ENCODE peak calls at places on chromosome 19, in four cellular contexts. G is neural progenitor cell, O is left ventricle myocardium inferior, E is AG04449. N is an unnamed sample.

GRCh38 chr19:28619842-28620429 is 593.0 kb downstream of the UQCRFS1 start:
- DNase-seq in G (no peak), O (no peak), E (no peak), N (no peak)

GRCh38 chr19:39405930-39406655 is 554 bp upstream of the ZFP36 start:
- DNase-seq in G (no peak), O (no peak), E (no peak), N (no peak)

GRCh38 chr19:2239771-2240770 is 3.4 kb downstream of the SF3A2 start:
- DNase-seq in G (peak), O (no peak), E (no peak), N (peak)

GRCh38 chr19:1251233-1251502 is 2.8 kb downstream of the MIDN start:
- DNase-seq in G (peak), O (no peak), E (no peak), N (peak)

GRCh38 chr19:10797541-10798256 is 38.3 kb downstream of the TMED1 start:
- DNase-seq in G (no peak), O (no peak), E (no peak), N (no peak)

GRCh38 chr19:37872383-37872782 is 34.0 kb downstream of the WDR87 start:
- DNase-seq in G (no peak), O (no peak), E (no peak), N (no peak)

GRCh38 chr19:532578-533484 is 1.3 kb downstream of the CDC34 start:
- DNase-seq in G (peak), O (peak), E (no peak), N (peak)

GRCh38 chr19:43906774-43907173 is 28.3 kb downstream of the ZNF45 start:
- DNase-seq in G (no peak), O (no peak), E (no peak), N (no peak)

GRCh38 chr19:55486043-55486970 is 1.3 kb downstream of the NAT14 start:
- DNase-seq in G (no peak), O (no peak), E (no peak), N (no peak)

GRCh38 chr19:29964171-29964570 is 22.1 kb downstream of the URI1 start:
- DNase-seq in G (no peak), O (no peak), E (no peak), N (no peak)

GRCh38 chr19:1837625-1838105 is 10.6 kb downstream of the REXO1 start:
- DNase-seq in G (peak), O (peak), E (no peak), N (peak)

GRCh38 chr19:1064661-1065605 is 2.0 kb upstream of the ARHGAP45 start:
- DNase-seq in G (peak), O (peak), E (no peak), N (peak)

GRCh38 chr19:6020166-6020967 is 42.4 kb upstream of the RANBP3 start:
- DNase-seq in G (no peak), O (no peak), E (no peak), N (no peak)

GRCh38 chr19:4639531-4640246 is 373 bp downstream of the TNFAIP8L1 start:
- DNase-seq in G (no peak), O (no peak), E (no peak), N (peak)

GRCh38 chr19:32751066-32751465 is 31.5 kb downstream of the TDRD12 start:
- DNase-seq in G (no peak), O (no peak), E (no peak), N (no peak)

GRCh38 chr19:43636121-43636683 is 3.4 kb downstream of the CADM4 start:
- DNase-seq in G (peak), O (no peak), E (no peak), N (no peak)

GRCh38 chr19:29596885-29597525 is 9.1 kb upstream of the POP4 start:
- DNase-seq in G (peak), O (no peak), E (no peak), N (peak)

GRCh38 chr19:41930926-41931592 is 2.8 kb upstream of the ERFL start:
- DNase-seq in G (peak), O (no peak), E (no peak), N (no peak)

GRCh38 chr19:27744926-27745844 is 1467.8 kb downstream of the UQCRFS1 start:
- DNase-seq in G (no peak), O (no peak), E (no peak), N (no peak)

GRCh38 chr19:46131485-46132143 is 7.1 kb upstream of the IGFL3 start:
- DNase-seq in G (no peak), O (no peak), E (no peak), N (no peak)

GRCh38 chr19:46124638-46125115 is at the start of gene IGFL3:
- DNase-seq in G (no peak), O (no peak), E (no peak), N (no peak)

GRCh38 chr19:46125447-46125846 is 959 bp upstream of the IGFL3 start:
- DNase-seq in G (no peak), O (no peak), E (no peak), N (no peak)

DNA sequence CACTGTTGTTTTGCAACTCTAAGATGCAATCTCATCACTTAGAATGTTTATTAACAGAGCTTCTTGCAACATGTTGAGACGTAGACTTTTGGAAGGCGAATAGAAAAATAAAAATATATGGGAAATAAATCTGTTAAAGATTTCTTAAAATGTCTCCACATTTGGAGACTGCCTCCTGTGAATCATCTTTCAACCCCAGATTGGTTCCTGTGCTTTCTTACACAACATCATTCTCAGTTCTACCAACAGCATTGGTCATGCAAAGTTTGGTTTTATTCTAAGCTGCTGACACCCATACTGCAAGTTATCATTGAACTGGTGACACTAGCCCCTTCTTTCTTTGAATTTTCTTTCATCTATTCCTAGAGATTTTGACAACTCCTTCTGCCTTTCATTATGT is 1.6 kb upstream of the IGFL3 start:
- DNase-seq in G (no peak), O (no peak), E (no peak), N (no peak)
- TF ChIP-seq CTCF in G (no peak), O (no peak), E (no peak), N (no peak)

GRCh38 chr19:13228561-13228960 is 78.3 kb downstream of the IER2 start:
- DNase-seq in G (no peak), O (no peak), E (no peak), N (no peak)
- TF ChIP-seq CTCF in G (no peak), O (no peak), E (no peak), N (no peak)

DNA sequence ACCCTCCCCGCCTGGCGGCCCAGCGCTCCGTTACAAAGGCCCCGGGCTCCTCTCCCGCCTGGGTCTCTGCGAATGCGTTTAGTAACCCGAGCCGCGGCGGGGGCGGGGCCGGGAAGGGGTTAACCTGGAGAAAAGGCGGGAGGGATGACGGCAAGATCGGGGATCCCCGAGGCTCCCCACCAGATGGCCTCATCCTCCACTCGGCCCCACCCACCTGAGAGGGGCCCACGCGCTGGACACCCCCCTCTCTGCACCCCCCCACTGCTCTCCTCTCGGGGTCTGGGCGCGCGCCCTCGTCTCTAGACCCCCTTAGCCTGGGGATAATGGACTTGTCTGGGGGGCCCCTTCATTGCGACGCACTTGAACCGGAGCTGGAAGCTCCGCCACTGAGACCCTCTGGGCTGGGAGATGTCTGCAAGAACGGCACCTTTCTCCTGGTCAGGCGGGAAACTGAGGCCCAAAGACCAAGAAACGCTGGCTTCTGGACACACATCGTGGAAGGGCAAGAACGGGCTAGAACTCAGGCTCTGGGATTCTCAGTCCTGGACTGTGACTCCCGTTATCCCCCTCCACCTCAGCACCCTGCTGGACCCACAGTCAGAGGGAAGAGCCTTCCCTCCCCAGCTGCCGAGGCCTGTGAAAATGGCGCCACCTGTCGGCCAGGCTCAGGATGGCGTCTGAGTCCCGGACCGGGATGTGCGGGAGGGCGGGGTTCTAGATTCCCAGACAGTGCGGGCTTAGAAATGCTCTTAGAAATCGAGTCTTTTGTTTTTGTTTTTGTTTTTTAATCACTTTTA is 2.9 kb upstream of the LTBP4 start:
- DNase-seq in G (peak), O (peak), E (no peak), N (peak)
- TF ChIP-seq CTCF in G (peak), O (peak), E (peak), N (peak)

DNA sequence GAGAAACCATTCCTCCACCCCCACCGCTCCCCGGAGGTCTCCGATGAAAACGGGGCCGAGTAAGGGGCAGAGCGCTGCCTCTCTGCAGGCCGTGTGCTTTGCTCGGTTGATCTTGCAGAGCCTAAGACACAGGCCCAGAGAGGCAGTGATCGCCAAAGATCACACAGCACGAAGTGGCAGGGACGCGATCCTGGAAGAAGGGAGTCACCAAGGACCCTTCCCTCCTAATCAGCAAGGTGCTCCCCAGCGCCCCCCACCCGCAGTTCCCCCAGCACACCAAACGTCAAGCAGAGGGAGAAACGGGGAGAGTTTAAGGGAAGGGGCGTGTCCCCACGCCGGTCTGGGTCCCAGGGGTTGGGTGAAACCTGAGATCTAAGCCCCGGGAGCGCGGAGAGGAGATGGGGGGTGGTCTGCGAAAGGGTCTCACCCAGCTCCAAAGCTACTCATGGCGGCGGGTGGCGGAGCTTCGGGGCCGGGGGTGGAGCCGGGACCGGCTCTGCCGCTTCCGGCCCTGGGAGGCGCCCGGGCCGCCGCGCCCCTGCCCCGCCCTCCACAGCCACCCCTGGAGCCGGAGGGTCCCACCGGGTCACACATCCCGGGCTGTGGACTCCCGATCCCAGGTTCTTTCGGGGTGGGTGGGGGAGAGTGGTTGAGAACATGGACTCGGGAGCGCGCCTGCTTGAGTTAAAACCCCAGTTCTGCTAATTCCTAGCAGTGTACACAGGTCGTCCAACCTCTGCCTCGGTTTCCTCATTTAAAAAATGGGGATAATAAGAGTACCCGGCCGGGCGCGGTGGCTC is at the start of gene EML2:
- DNase-seq in G (peak), O (peak), E (no peak), N (peak)
- TF ChIP-seq CTCF in G (peak), O (peak), E (peak), N (peak)

GRCh38 chr19:17716309-17716929 is 2.9 kb upstream of the MAP1S start:
- DNase-seq in G (no peak), O (no peak), E (no peak), N (no peak)
- TF ChIP-seq CTCF in G (peak), O (no peak), E (no peak), N (peak)

GRCh38 chr19:45774765-45775164 is 5.7 kb upstream of the SIX5 start:
- DNase-seq in G (no peak), O (no peak), E (no peak), N (no peak)
- TF ChIP-seq CTCF in G (no peak), O (no peak), E (no peak), N (no peak)

N was measured in nephron progenitor cell.